ENCODE peak calls at places on chromosome 9, in five cellular contexts. P, Q, N, R and M are unnamed samples.

GRCh38 chr9:124079176-124079925 is 67.8 kb downstream of the LHX2 start:
- DNase-seq in P (peak), R (no peak), N (peak), Q (peak), M (no peak)

GRCh38 chr9:4106744-4107143 is 193.1 kb downstream of the GLIS3 start:
- DNase-seq in N (no peak), P (no peak), R (no peak), Q (no peak), M (no peak)

GRCh38 chr9:121153642-121154041 is 48.0 kb downstream of the RAB14 start:
- DNase-seq in P (no peak), N (no peak), R (no peak), Q (no peak), M (no peak)

GRCh38 chr9:87716141-87716540 is 9.8 kb upstream of the CTSL start:
- DNase-seq in P (no peak), Q (no peak), R (no peak), N (no peak), M (no peak)

GRCh38 chr9:70987986-70988385 is 133.4 kb downstream of the TRPM3 start:
- DNase-seq in P (no peak), N (no peak), R (no peak), Q (no peak), M (no peak)

GRCh38 chr9:113742878-113743277 is 133.2 kb upstream of the ZNF618 start:
- DNase-seq in N (no peak), P (no peak), Q (no peak), R (no peak), M (no peak)

GRCh38 chr9:2014148-2014547 is 999 bp upstream of the SMARCA2 start:
- DNase-seq in P (no peak), R (no peak), Q (no peak), N (no peak), M (no peak)

GRCh38 chr9:137241490-137242328 is 622 bp downstream of the TUBB4B start:
- DNase-seq in R (no peak), P (no peak), N (peak), Q (peak), M (peak)

GRCh38 chr9:21565137-21565536 is 83.0 kb upstream of the IFNE start:
- DNase-seq in P (peak), N (no peak), R (no peak), Q (no peak), M (no peak)

GRCh38 chr9:124482431-124483031 is 24.7 kb downstream of the NR5A1 start:
- DNase-seq in Q (no peak), R (no peak), N (peak), P (no peak), M (peak)

GRCh38 chr9:98774746-98775145 is 21.6 kb downstream of the ANKS6 start:
- DNase-seq in N (peak), P (no peak), Q (no peak), R (no peak), M (peak)

GRCh38 chr9:75912951-75913350 is 22.5 kb downstream of the PCSK5 start:
- DNase-seq in Q (no peak), P (no peak), N (no peak), R (no peak), M (no peak)

GRCh38 chr9:1619915-1620705 is 395.0 kb upstream of the SMARCA2 start:
- DNase-seq in P (no peak), N (no peak), R (no peak), Q (no peak), M (peak)

GRCh38 chr9:135613946-135614805 is 25.2 kb downstream of the GLT6D1 start:
- DNase-seq in R (no peak), N (no peak), Q (no peak), P (no peak), M (peak)

GRCh38 chr9:351916-352315 is 137.3 kb downstream of the DOCK8 start:
- DNase-seq in P (no peak), Q (no peak), N (no peak), R (no peak), M (no peak)

GRCh38 chr9:123375725-123376132 is 19.7 kb downstream of the CRB2 start:
- DNase-seq in N (no peak), R (no peak), P (no peak), Q (no peak), M (peak)

GRCh38 chr9:29393064-29393463 is 1819.8 kb upstream of the C9orf72 start:
- DNase-seq in P (no peak), N (no peak), Q (no peak), R (no peak), M (no peak)

GRCh38 chr9:130745829-130746228 is 52.2 kb downstream of the EXOSC2 start:
- DNase-seq in R (no peak), N (no peak), Q (no peak), P (no peak), M (no peak)

GRCh38 chr9:135060461-135061116 is 26.9 kb upstream of the OLFM1 start:
- DNase-seq in Q (no peak), P (no peak), N (peak), R (no peak), M (no peak)

GRCh38 chr9:22240619-22241018 is 206.0 kb upstream of the DMRTA1 start:
- DNase-seq in R (no peak), N (no peak), Q (no peak), P (no peak), M (no peak)

GRCh38 chr9:99491408-99492259 is 269.6 kb downstream of the SEC61B start:
- DNase-seq in N (no peak), P (no peak), R (no peak), Q (no peak), M (no peak)

GRCh38 chr9:71146511-71146910 is 25.1 kb upstream of the TRPM3 start:
- DNase-seq in P (peak), N (no peak), R (no peak), Q (no peak), M (no peak)

GRCh38 chr9:89122944-89123343 is 55.7 kb downstream of the SHC3 start:
- DNase-seq in R (no peak), Q (no peak), N (no peak), P (peak), M (no peak)

GRCh38 chr9:112753725-112754124 is 3.2 kb downstream of the SNX30 start:
- DNase-seq in N (no peak), R (no peak), Q (no peak), P (peak), M (no peak)

GRCh38 chr9:87342743-87343142 is 154.9 kb upstream of the DAPK1 start:
- DNase-seq in P (no peak), Q (peak), N (no peak), R (no peak), M (no peak)

GRCh38 chr9:127923771-127924170 is 6.8 kb downstream of the PIP5KL1 start:
- DNase-seq in R (no peak), N (no peak), P (peak), Q (no peak), M (no peak)

GRCh38 chr9:114319147-114319546 is 3.8 kb upstream of the ORM1 start:
- DNase-seq in P (no peak), R (no peak), N (peak), Q (no peak), M (no peak)